ENCODE peak calls at places on chromosomes 4 and X, in five cellular contexts. Q, N, G, O and C are unnamed samples.

GRCh38 chr4:177557416-177557815 is 115.2 kb upstream of the AGA start:
- DNase-seq in G (no peak), Q (no peak), N (no peak), O (no peak), C (no peak)

GRCh38 chrX:53362439-53362838 is 60.0 kb downstream of the SMC1A start:
- DNase-seq in G (no peak), O (no peak), N (no peak), Q (no peak), C (no peak)

GRCh38 chrX:136147320-136147901 is at the start of gene FHL1:
- DNase-seq in N (peak), G (peak), Q (no peak), O (peak), C (peak)

GRCh38 chr4:88731359-88731758 is 33.7 kb upstream of the NAP1L5 start:
- DNase-seq in Q (no peak), O (no peak), G (no peak), N (no peak), C (no peak)

GRCh38 chr4:2862528-2862927 is 18.9 kb downstream of the ADD1 start:
- DNase-seq in O (no peak), G (no peak), Q (peak), N (peak), C (no peak)

GRCh38 chrX:115560211-115560977 is 580 bp upstream of the PLS3 start:
- DNase-seq in G (no peak), Q (peak), N (no peak), O (no peak), C (no peak)

GRCh38 chrX:150219374-150220185 is 143.5 kb upstream of the MAMLD1 start:
- DNase-seq in N (peak), G (no peak), Q (peak), O (peak), C (no peak)

GRCh38 chr4:48269861-48270515 is 350 bp upstream of the TEC start:
- DNase-seq in Q (peak), N (peak), O (peak), G (peak), C (peak)

GRCh38 chr4:6668391-6668790 is 25.3 kb upstream of the S100P start:
- DNase-seq in O (no peak), N (peak), Q (peak), G (no peak), C (no peak)

GRCh38 chr4:32485976-32486375 is 1765.8 kb downstream of the PCDH7 start:
- DNase-seq in O (no peak), N (no peak), G (no peak), Q (peak), C (no peak)

GRCh38 chr4:106818764-106819163 is 217.3 kb downstream of the DKK2 start:
- DNase-seq in G (no peak), O (no peak), Q (no peak), N (no peak), C (no peak)

GRCh38 chr4:150579591-150580234 is 2.2 kb upstream of the MAB21L2 start:
- DNase-seq in O (no peak), Q (no peak), N (peak), G (no peak), C (peak)

GRCh38 chrX:20118065-20118824 is 1.5 kb upstream of the MAP7D2 start:
- DNase-seq in O (no peak), G (no peak), N (no peak), Q (no peak), C (no peak)

GRCh38 chrX:72666451-72666850 is 47.7 kb downstream of the PHKA1 start:
- DNase-seq in O (no peak), Q (no peak), N (no peak), G (no peak), C (no peak)

GRCh38 chrX:134538316-134538715 is 78.4 kb downstream of the HPRT1 start:
- DNase-seq in G (no peak), O (no peak), N (no peak), Q (no peak), C (no peak)

GRCh38 chrX:9899640-9900075 is 67.5 kb upstream of the CLDN34 start:
- DNase-seq in N (peak), O (no peak), Q (peak), G (no peak), C (no peak)

GRCh38 chrX:133698298-133698697 is 283.0 kb upstream of the GPC4 start:
- DNase-seq in Q (peak), O (no peak), G (no peak), N (no peak), C (no peak)

GRCh38 chr4:6121941-6122340 is 78.4 kb downstream of the JAKMIP1 start:
- DNase-seq in Q (no peak), O (peak), N (no peak), G (no peak), C (no peak)

GRCh38 chr4:51942108-51942832 is 77.9 kb downstream of the LRRC66 start:
- DNase-seq in O (no peak), N (peak), G (no peak), Q (peak), C (no peak)

GRCh38 chr4:76199664-76200211 is 13.9 kb downstream of the SCARB2 start:
- DNase-seq in N (no peak), Q (peak), O (no peak), G (no peak), C (no peak)

GRCh38 chr4:107603430-107603829 is 116.6 kb downstream of the PAPSS1 start:
- DNase-seq in G (no peak), O (no peak), Q (peak), N (no peak), C (no peak)

GRCh38 chr4:74134500-74134852 is 23.4 kb upstream of the MTHFD2L start:
- DNase-seq in N (no peak), O (no peak), G (no peak), Q (no peak), C (no peak)

GRCh38 chr4:124666496-124666895 is 46.0 kb downstream of the ANKRD50 start:
- DNase-seq in Q (no peak), O (no peak), G (no peak), N (no peak), C (no peak)

GRCh38 chr4:132587626-132588025 is 561.5 kb upstream of the PCDH10 start:
- DNase-seq in O (no peak), N (no peak), G (no peak), Q (peak), C (no peak)

GRCh38 chrX:85213792-85214530 is 29.6 kb downstream of the SATL1 start:
- DNase-seq in N (no peak), Q (no peak), O (no peak), G (no peak), C (no peak)

GRCh38 chr4:176191974-176192373 is 3.4 kb downstream of the SPATA4 start:
- DNase-seq in N (no peak), G (no peak), O (no peak), Q (peak), C (no peak)